ENCODE peak calls at places on chromosome 17, in eight cellular contexts. One of them, this sample, is unnamed.

GRCh38 chr17:14337596-14338079 is 36.8 kb downstream of the HS3ST3B1 start:
- DNase-seq in PC-9: no peak
- DNase-seq in neuronal stem cell: no peak
- DNase-seq in neural progenitor cell: no peak
- DNase-seq in astrocyte: no peak
- DNase-seq in keratinocyte: no peak
- DNase-seq in OCI-LY7: no peak
- DNase-seq in endothelial cell of umbilical vein: no peak
- DNase-seq in this sample: no peak

GRCh38 chr17:82052638-82053059 is 951 bp downstream of the GPS1 start:
- DNase-seq in PC-9: no peak
- DNase-seq in neuronal stem cell: no peak
- DNase-seq in neural progenitor cell: no peak
- DNase-seq in astrocyte: no peak
- DNase-seq in keratinocyte: no peak
- DNase-seq in OCI-LY7: no peak
- DNase-seq in endothelial cell of umbilical vein: no peak
- DNase-seq in this sample: no peak

GRCh38 chr17:72422505-72423285 is 301.9 kb downstream of the SOX9 start:
- DNase-seq in PC-9: peak
- DNase-seq in neuronal stem cell: no peak
- DNase-seq in neural progenitor cell: no peak
- DNase-seq in astrocyte: peak
- DNase-seq in keratinocyte: peak
- DNase-seq in OCI-LY7: peak
- DNase-seq in endothelial cell of umbilical vein: peak
- DNase-seq in this sample: peak

GRCh38 chr17:80621335-80622169 is 76.9 kb downstream of the RPTOR start:
- DNase-seq in PC-9: no peak
- DNase-seq in neuronal stem cell: no peak
- DNase-seq in neural progenitor cell: peak
- DNase-seq in astrocyte: no peak
- DNase-seq in keratinocyte: no peak
- DNase-seq in OCI-LY7: no peak
- DNase-seq in endothelial cell of umbilical vein: no peak
- DNase-seq in this sample: no peak

GRCh38 chr17:78082988-78083387 is 45.6 kb downstream of the TMC6 start:
- DNase-seq in PC-9: no peak
- DNase-seq in neuronal stem cell: no peak
- DNase-seq in neural progenitor cell: no peak
- DNase-seq in astrocyte: no peak
- DNase-seq in keratinocyte: no peak
- DNase-seq in OCI-LY7: no peak
- DNase-seq in endothelial cell of umbilical vein: no peak
- DNase-seq in this sample: no peak

GRCh38 chr17:73138541-73139138 is 26.2 kb upstream of the SSTR2 start:
- DNase-seq in PC-9: no peak
- DNase-seq in neuronal stem cell: no peak
- DNase-seq in neural progenitor cell: peak
- DNase-seq in astrocyte: no peak
- DNase-seq in keratinocyte: no peak
- DNase-seq in OCI-LY7: no peak
- DNase-seq in endothelial cell of umbilical vein: no peak
- DNase-seq in this sample: no peak

GRCh38 chr17:6642592-6642991 is 1.7 kb downstream of the TXNDC17 start:
- DNase-seq in PC-9: peak
- DNase-seq in neuronal stem cell: no peak
- DNase-seq in neural progenitor cell: no peak
- DNase-seq in astrocyte: no peak
- DNase-seq in keratinocyte: no peak
- DNase-seq in OCI-LY7: no peak
- DNase-seq in endothelial cell of umbilical vein: no peak
- DNase-seq in this sample: no peak

GRCh38 chr17:82854226-82854625 is 14.4 kb upstream of the ZNF750 start:
- DNase-seq in PC-9: no peak
- DNase-seq in neuronal stem cell: no peak
- DNase-seq in neural progenitor cell: no peak
- DNase-seq in astrocyte: no peak
- DNase-seq in keratinocyte: no peak
- DNase-seq in OCI-LY7: no peak
- DNase-seq in endothelial cell of umbilical vein: no peak
- DNase-seq in this sample: no peak

GRCh38 chr17:7835818-7836595 is 2.0 kb downstream of the KDM6B start:
- DNase-seq in PC-9: no peak
- DNase-seq in neuronal stem cell: no peak
- DNase-seq in neural progenitor cell: peak
- DNase-seq in astrocyte: peak
- DNase-seq in keratinocyte: no peak
- DNase-seq in OCI-LY7: no peak
- DNase-seq in endothelial cell of umbilical vein: peak
- DNase-seq in this sample: peak

GRCh38 chr17:56320443-56320842 is 167.2 kb downstream of the ANKFN1 start:
- DNase-seq in PC-9: no peak
- DNase-seq in neuronal stem cell: peak
- DNase-seq in neural progenitor cell: peak
- DNase-seq in astrocyte: no peak
- DNase-seq in keratinocyte: no peak
- DNase-seq in OCI-LY7: no peak
- DNase-seq in endothelial cell of umbilical vein: no peak
- DNase-seq in this sample: no peak

GRCh38 chr17:39913989-39914388 is 4.4 kb downstream of the GSDMB start:
- DNase-seq in PC-9: no peak
- DNase-seq in neuronal stem cell: no peak
- DNase-seq in neural progenitor cell: no peak
- DNase-seq in astrocyte: no peak
- DNase-seq in keratinocyte: no peak
- DNase-seq in OCI-LY7: no peak
- DNase-seq in endothelial cell of umbilical vein: no peak
- DNase-seq in this sample: no peak

GRCh38 chr17:62860962-62861873 is 53.1 kb upstream of the MARCHF10 start:
- DNase-seq in PC-9: peak
- DNase-seq in neuronal stem cell: no peak
- DNase-seq in neural progenitor cell: no peak
- DNase-seq in astrocyte: peak
- DNase-seq in keratinocyte: no peak
- DNase-seq in OCI-LY7: no peak
- DNase-seq in endothelial cell of umbilical vein: no peak
- DNase-seq in this sample: no peak

GRCh38 chr17:76783146-76783545 is 45.2 kb downstream of the MFSD11 start:
- DNase-seq in PC-9: no peak
- DNase-seq in neuronal stem cell: no peak
- DNase-seq in neural progenitor cell: no peak
- DNase-seq in astrocyte: no peak
- DNase-seq in keratinocyte: no peak
- DNase-seq in OCI-LY7: peak
- DNase-seq in endothelial cell of umbilical vein: no peak
- DNase-seq in this sample: no peak

GRCh38 chr17:77948690-77949114 is 9.8 kb upstream of the TNRC6C start:
- DNase-seq in PC-9: no peak
- DNase-seq in neuronal stem cell: no peak
- DNase-seq in neural progenitor cell: peak
- DNase-seq in astrocyte: peak
- DNase-seq in keratinocyte: no peak
- DNase-seq in OCI-LY7: no peak
- DNase-seq in endothelial cell of umbilical vein: peak
- DNase-seq in this sample: peak

GRCh38 chr17:47785538-47786123 is 36.0 kb downstream of the OSBPL7 start:
- DNase-seq in PC-9: no peak
- DNase-seq in neuronal stem cell: peak
- DNase-seq in neural progenitor cell: peak
- DNase-seq in astrocyte: peak
- DNase-seq in keratinocyte: no peak
- DNase-seq in OCI-LY7: peak
- DNase-seq in endothelial cell of umbilical vein: peak
- DNase-seq in this sample: peak

GRCh38 chr17:17685775-17686291 is 4.6 kb downstream of the RAI1 start:
- DNase-seq in PC-9: peak
- DNase-seq in neuronal stem cell: no peak
- DNase-seq in neural progenitor cell: no peak
- DNase-seq in astrocyte: peak
- DNase-seq in keratinocyte: peak
- DNase-seq in OCI-LY7: no peak
- DNase-seq in endothelial cell of umbilical vein: peak
- DNase-seq in this sample: peak

GRCh38 chr17:18377437-18378204 is at the start of gene EVPLL:
- DNase-seq in PC-9: peak
- DNase-seq in neuronal stem cell: no peak
- DNase-seq in neural progenitor cell: no peak
- DNase-seq in astrocyte: no peak
- DNase-seq in keratinocyte: peak
- DNase-seq in OCI-LY7: no peak
- DNase-seq in endothelial cell of umbilical vein: no peak
- DNase-seq in this sample: no peak

GRCh38 chr17:17835415-17836249 is 1.2 kb downstream of the SREBF1 start:
- DNase-seq in PC-9: no peak
- DNase-seq in neuronal stem cell: no peak
- DNase-seq in neural progenitor cell: no peak
- DNase-seq in astrocyte: no peak
- DNase-seq in keratinocyte: no peak
- DNase-seq in OCI-LY7: peak
- DNase-seq in endothelial cell of umbilical vein: no peak
- DNase-seq in this sample: no peak

GRCh38 chr17:81200695-81201580 is 21.8 kb downstream of the CEP131 start:
- DNase-seq in PC-9: peak
- DNase-seq in neuronal stem cell: peak
- DNase-seq in neural progenitor cell: peak
- DNase-seq in astrocyte: peak
- DNase-seq in keratinocyte: no peak
- DNase-seq in OCI-LY7: peak
- DNase-seq in endothelial cell of umbilical vein: peak
- DNase-seq in this sample: peak

DNA sequence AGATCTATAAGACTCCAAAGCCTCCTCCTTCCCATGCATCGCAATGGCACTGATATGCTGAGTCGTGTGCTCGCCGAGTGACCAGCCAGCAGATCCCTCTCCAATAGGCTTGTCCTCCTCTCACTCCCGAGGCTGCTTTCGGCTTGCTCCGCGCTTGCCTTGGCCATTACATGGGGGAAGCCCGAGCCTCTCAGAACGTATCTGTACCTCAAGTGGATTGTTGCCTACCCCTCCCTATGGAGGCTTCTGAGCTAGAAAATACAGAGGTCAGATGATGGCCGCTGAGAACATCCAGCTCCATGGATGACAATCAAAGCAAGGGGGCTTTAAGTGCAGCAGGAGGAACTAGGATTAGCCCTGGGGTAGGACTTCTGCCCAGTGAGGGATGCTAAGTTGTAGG is 7.7 kb upstream of the NLRP1 start:
- DNase-seq in PC-9: no peak
- DNase-seq in neuronal stem cell: no peak
- DNase-seq in neural progenitor cell: no peak
- DNase-seq in astrocyte: no peak
- DNase-seq in keratinocyte: no peak
- DNase-seq in OCI-LY7: no peak
- DNase-seq in endothelial cell of umbilical vein: no peak
- DNase-seq in this sample: no peak
- H2AFZ ChIP-seq in PC-9: no peak
- H2AFZ ChIP-seq in neuronal stem cell: no peak
- H2AFZ ChIP-seq in neural progenitor cell: no peak
- H2AFZ ChIP-seq in astrocyte: no peak
- H2AFZ ChIP-seq in keratinocyte: no peak
- H2AFZ ChIP-seq in OCI-LY7: no peak
- H2AFZ ChIP-seq in endothelial cell of umbilical vein: no peak
- H2AFZ ChIP-seq in this sample: no peak

GRCh38 chr17:71057448-71057847 is 888.1 kb downstream of the KCNJ2 start:
- DNase-seq in PC-9: no peak
- DNase-seq in neuronal stem cell: no peak
- DNase-seq in neural progenitor cell: no peak
- DNase-seq in astrocyte: no peak
- DNase-seq in keratinocyte: no peak
- DNase-seq in OCI-LY7: no peak
- DNase-seq in endothelial cell of umbilical vein: no peak
- DNase-seq in this sample: no peak
- H3K4me2 ChIP-seq in PC-9: no peak
- H3K4me2 ChIP-seq in neuronal stem cell: no peak
- H3K4me2 ChIP-seq in neural progenitor cell: no peak
- H3K4me2 ChIP-seq in astrocyte: no peak
- H3K4me2 ChIP-seq in keratinocyte: no peak
- H3K4me2 ChIP-seq in OCI-LY7: no peak
- H3K4me2 ChIP-seq in endothelial cell of umbilical vein: no peak
- H3K4me2 ChIP-seq in this sample: no peak

DNA sequence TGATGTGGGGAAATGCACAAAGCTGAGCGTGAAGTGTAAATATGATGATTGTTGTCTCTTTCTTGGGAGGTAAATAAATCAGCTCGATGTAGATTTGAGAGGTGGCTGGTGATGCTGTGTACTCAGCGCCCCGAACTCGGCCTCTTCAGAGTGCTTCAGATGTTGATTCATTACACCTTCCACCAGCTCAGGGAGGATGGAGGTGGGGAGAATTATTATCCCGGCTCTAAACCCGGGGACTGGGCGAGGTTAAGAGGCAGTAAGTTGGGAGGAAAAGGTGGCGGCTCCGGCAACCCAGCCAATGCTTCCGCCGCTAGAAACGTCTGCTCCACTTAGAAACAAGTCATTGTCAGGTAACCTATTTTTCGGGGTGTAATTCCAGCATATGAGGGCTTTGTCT is 86.5 kb downstream of the RPA1 start:
- DNase-seq in PC-9: no peak
- DNase-seq in neuronal stem cell: no peak
- DNase-seq in neural progenitor cell: no peak
- DNase-seq in astrocyte: no peak
- DNase-seq in keratinocyte: no peak
- DNase-seq in OCI-LY7: no peak
- DNase-seq in endothelial cell of umbilical vein: no peak
- DNase-seq in this sample: no peak
- H2AFZ ChIP-seq in PC-9: no peak
- H2AFZ ChIP-seq in neuronal stem cell: no peak
- H2AFZ ChIP-seq in neural progenitor cell: no peak
- H2AFZ ChIP-seq in astrocyte: no peak
- H2AFZ ChIP-seq in keratinocyte: no peak
- H2AFZ ChIP-seq in OCI-LY7: peak
- H2AFZ ChIP-seq in endothelial cell of umbilical vein: no peak
- H2AFZ ChIP-seq in this sample: no peak

GRCh38 chr17:46121165-46121764 is 72.0 kb downstream of the KANSL1 start:
- DNase-seq in PC-9: no peak
- DNase-seq in neuronal stem cell: no peak
- DNase-seq in neural progenitor cell: no peak
- DNase-seq in astrocyte: no peak
- DNase-seq in keratinocyte: no peak
- DNase-seq in OCI-LY7: peak
- DNase-seq in endothelial cell of umbilical vein: no peak
- DNase-seq in this sample: no peak

GRCh38 chr17:46120078-46120477 is 73.2 kb downstream of the KANSL1 start:
- DNase-seq in PC-9: no peak
- DNase-seq in neuronal stem cell: no peak
- DNase-seq in neural progenitor cell: no peak
- DNase-seq in astrocyte: no peak
- DNase-seq in keratinocyte: no peak
- DNase-seq in OCI-LY7: no peak
- DNase-seq in endothelial cell of umbilical vein: no peak
- DNase-seq in this sample: no peak

GRCh38 chr17:46122486-46122871 is 70.8 kb downstream of the KANSL1 start:
- DNase-seq in PC-9: no peak
- DNase-seq in neuronal stem cell: no peak
- DNase-seq in neural progenitor cell: no peak
- DNase-seq in astrocyte: no peak
- DNase-seq in keratinocyte: no peak
- DNase-seq in OCI-LY7: no peak
- DNase-seq in endothelial cell of umbilical vein: no peak
- DNase-seq in this sample: no peak

GRCh38 chr17:46123607-46124006 is 69.6 kb downstream of the KANSL1 start:
- DNase-seq in PC-9: no peak
- DNase-seq in neuronal stem cell: no peak
- DNase-seq in neural progenitor cell: no peak
- DNase-seq in astrocyte: no peak
- DNase-seq in keratinocyte: no peak
- DNase-seq in OCI-LY7: no peak
- DNase-seq in endothelial cell of umbilical vein: no peak
- DNase-seq in this sample: no peak

GRCh38 chr17:46121841-46122485 is 71.3 kb downstream of the KANSL1 start:
- DNase-seq in PC-9: no peak
- DNase-seq in neuronal stem cell: no peak
- DNase-seq in neural progenitor cell: no peak
- DNase-seq in astrocyte: no peak
- DNase-seq in keratinocyte: no peak
- DNase-seq in OCI-LY7: no peak
- DNase-seq in endothelial cell of umbilical vein: no peak
- DNase-seq in this sample: no peak
- H3K4me2 ChIP-seq in PC-9: no peak
- H3K4me2 ChIP-seq in neuronal stem cell: no peak
- H3K4me2 ChIP-seq in neural progenitor cell: no peak
- H3K4me2 ChIP-seq in astrocyte: no peak
- H3K4me2 ChIP-seq in keratinocyte: no peak
- H3K4me2 ChIP-seq in OCI-LY7: peak
- H3K4me2 ChIP-seq in endothelial cell of umbilical vein: no peak
- H3K4me2 ChIP-seq in this sample: no peak

This sample was measured in fibroblast of lung.